ENCODE peak calls at places on chromosomes 11 and 22, in ten cellular contexts. One of them, this sample, is unnamed.

GRCh38 chr11:9053631-9054030 is 37.8 kb downstream of the SCUBE2 start:
- DNase-seq in NCI-H1105 treated with DMSO at 0.1 percent for 48 hours: no peak
- DNase-seq in activated naive CD8-positive, alpha-beta T cell treated with anti-CD3 and anti-CD28 coated beads, Interleukin-2, amount 50 U/mL, for 24 hours: no peak
- DNase-seq in activated naive CD4-positive, alpha-beta T cell: no peak
- DNase-seq in H54: peak; percentile 68
- DNase-seq in stimulated activated naive B cell treated with anti-CD40 and anti-IgM and Interleukin-4, amounts not matched to agents 10 μg/mL and 1 μg/mL and 100 μg/mL, for 72 hours: no peak
- DNase-seq in AG20443: peak; percentile 63
- DNase-seq in A549: no peak
- DNase-seq in stimulated activated CD4-positive, alpha-beta T cell treated with anti-CD3 and anti-CD28 coated beads, Interleukin-4, amount 100 ng/mL, for 48 hours: no peak
- DNase-seq in right lobe of liver: no peak
- DNase-seq in this sample: no peak

GRCh38 chr11:44623321-44623715 is 57.9 kb downstream of the CD82 start:
- DNase-seq in activated naive CD8-positive, alpha-beta T cell treated with anti-CD3 and anti-CD28 coated beads, Interleukin-2, amount 50 U/mL, for 24 hours: peak; percentile 17
- DNase-seq in activated naive CD4-positive, alpha-beta T cell: no peak
- DNase-seq in stimulated activated naive B cell treated with anti-CD40 and anti-IgM and Interleukin-4, amounts not matched to agents 10 μg/mL and 1 μg/mL and 100 μg/mL, for 72 hours: peak; percentile 4
- DNase-seq in H54: no peak
- DNase-seq in stimulated activated CD4-positive, alpha-beta T cell treated with anti-CD3 and anti-CD28 coated beads, Interleukin-4, amount 100 ng/mL, for 48 hours: no peak
- DNase-seq in right lobe of liver: peak; percentile 58
- DNase-seq in NCI-H1105 treated with DMSO at 0.1 percent for 48 hours: no peak
- DNase-seq in A549: no peak
- DNase-seq in AG20443: no peak
- DNase-seq in this sample: peak; percentile 1

GRCh38 chr11:72615329-72615728 is 58.9 kb downstream of the PDE2A start:
- DNase-seq in H54: no peak
- DNase-seq in stimulated activated naive B cell treated with anti-CD40 and anti-IgM and Interleukin-4, amounts not matched to agents 10 μg/mL and 1 μg/mL and 100 μg/mL, for 72 hours: no peak
- DNase-seq in activated naive CD8-positive, alpha-beta T cell treated with anti-CD3 and anti-CD28 coated beads, Interleukin-2, amount 50 U/mL, for 24 hours: no peak
- DNase-seq in right lobe of liver: no peak
- DNase-seq in stimulated activated CD4-positive, alpha-beta T cell treated with anti-CD3 and anti-CD28 coated beads, Interleukin-4, amount 100 ng/mL, for 48 hours: no peak
- DNase-seq in A549: no peak
- DNase-seq in activated naive CD4-positive, alpha-beta T cell: no peak
- DNase-seq in AG20443: no peak
- DNase-seq in NCI-H1105 treated with DMSO at 0.1 percent for 48 hours: no peak
- DNase-seq in this sample: no peak

GRCh38 chr11:47234669-47235075 is 13.9 kb downstream of the ACP2 start:
- DNase-seq in stimulated activated naive B cell treated with anti-CD40 and anti-IgM and Interleukin-4, amounts not matched to agents 10 μg/mL and 1 μg/mL and 100 μg/mL, for 72 hours: no peak
- DNase-seq in activated naive CD8-positive, alpha-beta T cell treated with anti-CD3 and anti-CD28 coated beads, Interleukin-2, amount 50 U/mL, for 24 hours: peak; percentile 38
- DNase-seq in activated naive CD4-positive, alpha-beta T cell: peak; percentile 17
- DNase-seq in NCI-H1105 treated with DMSO at 0.1 percent for 48 hours: peak; percentile 76
- DNase-seq in A549: no peak
- DNase-seq in AG20443: no peak
- DNase-seq in stimulated activated CD4-positive, alpha-beta T cell treated with anti-CD3 and anti-CD28 coated beads, Interleukin-4, amount 100 ng/mL, for 48 hours: no peak
- DNase-seq in right lobe of liver: peak; percentile 81
- DNase-seq in H54: no peak
- DNase-seq in this sample: no peak

GRCh38 chr11:83464181-83464580 is 178.0 kb upstream of the CCDC90B start:
- DNase-seq in AG20443: no peak
- DNase-seq in right lobe of liver: no peak
- DNase-seq in activated naive CD8-positive, alpha-beta T cell treated with anti-CD3 and anti-CD28 coated beads, Interleukin-2, amount 50 U/mL, for 24 hours: no peak
- DNase-seq in A549: no peak
- DNase-seq in activated naive CD4-positive, alpha-beta T cell: no peak
- DNase-seq in stimulated activated CD4-positive, alpha-beta T cell treated with anti-CD3 and anti-CD28 coated beads, Interleukin-4, amount 100 ng/mL, for 48 hours: no peak
- DNase-seq in H54: no peak
- DNase-seq in NCI-H1105 treated with DMSO at 0.1 percent for 48 hours: peak; percentile 26
- DNase-seq in stimulated activated naive B cell treated with anti-CD40 and anti-IgM and Interleukin-4, amounts not matched to agents 10 μg/mL and 1 μg/mL and 100 μg/mL, for 72 hours: no peak
- DNase-seq in this sample: no peak

GRCh38 chr11:120499859-120500258 is 11.7 kb upstream of the GRIK4 start:
- DNase-seq in H54: no peak
- DNase-seq in NCI-H1105 treated with DMSO at 0.1 percent for 48 hours: no peak
- DNase-seq in stimulated activated CD4-positive, alpha-beta T cell treated with anti-CD3 and anti-CD28 coated beads, Interleukin-4, amount 100 ng/mL, for 48 hours: no peak
- DNase-seq in A549: no peak
- DNase-seq in right lobe of liver: no peak
- DNase-seq in activated naive CD8-positive, alpha-beta T cell treated with anti-CD3 and anti-CD28 coated beads, Interleukin-2, amount 50 U/mL, for 24 hours: no peak
- DNase-seq in activated naive CD4-positive, alpha-beta T cell: no peak
- DNase-seq in stimulated activated naive B cell treated with anti-CD40 and anti-IgM and Interleukin-4, amounts not matched to agents 10 μg/mL and 1 μg/mL and 100 μg/mL, for 72 hours: no peak
- DNase-seq in AG20443: no peak
- DNase-seq in this sample: no peak

GRCh38 chr11:121451178-121451981 is 734 bp upstream of the SORL1 start:
- DNase-seq in activated naive CD8-positive, alpha-beta T cell treated with anti-CD3 and anti-CD28 coated beads, Interleukin-2, amount 50 U/mL, for 24 hours: no peak
- DNase-seq in stimulated activated CD4-positive, alpha-beta T cell treated with anti-CD3 and anti-CD28 coated beads, Interleukin-4, amount 100 ng/mL, for 48 hours: no peak
- DNase-seq in AG20443: no peak
- DNase-seq in H54: no peak
- DNase-seq in NCI-H1105 treated with DMSO at 0.1 percent for 48 hours: no peak
- DNase-seq in A549: no peak
- DNase-seq in stimulated activated naive B cell treated with anti-CD40 and anti-IgM and Interleukin-4, amounts not matched to agents 10 μg/mL and 1 μg/mL and 100 μg/mL, for 72 hours: no peak
- DNase-seq in right lobe of liver: peak; percentile 77
- DNase-seq in activated naive CD4-positive, alpha-beta T cell: peak; percentile 29
- DNase-seq in this sample: no peak

GRCh38 chr11:44563716-44564115 is 1.7 kb upstream of the CD82 start:
- DNase-seq in stimulated activated naive B cell treated with anti-CD40 and anti-IgM and Interleukin-4, amounts not matched to agents 10 μg/mL and 1 μg/mL and 100 μg/mL, for 72 hours: no peak
- DNase-seq in stimulated activated CD4-positive, alpha-beta T cell treated with anti-CD3 and anti-CD28 coated beads, Interleukin-4, amount 100 ng/mL, for 48 hours: no peak
- DNase-seq in activated naive CD4-positive, alpha-beta T cell: no peak
- DNase-seq in activated naive CD8-positive, alpha-beta T cell treated with anti-CD3 and anti-CD28 coated beads, Interleukin-2, amount 50 U/mL, for 24 hours: no peak
- DNase-seq in H54: no peak
- DNase-seq in right lobe of liver: no peak
- DNase-seq in AG20443: peak; percentile 26
- DNase-seq in NCI-H1105 treated with DMSO at 0.1 percent for 48 hours: no peak
- DNase-seq in A549: no peak
- DNase-seq in this sample: no peak

GRCh38 chr11:77122576-77123212 is 5.4 kb upstream of the MYO7A start:
- DNase-seq in stimulated activated naive B cell treated with anti-CD40 and anti-IgM and Interleukin-4, amounts not matched to agents 10 μg/mL and 1 μg/mL and 100 μg/mL, for 72 hours: no peak
- DNase-seq in activated naive CD8-positive, alpha-beta T cell treated with anti-CD3 and anti-CD28 coated beads, Interleukin-2, amount 50 U/mL, for 24 hours: no peak
- DNase-seq in H54: no peak
- DNase-seq in NCI-H1105 treated with DMSO at 0.1 percent for 48 hours: no peak
- DNase-seq in activated naive CD4-positive, alpha-beta T cell: no peak
- DNase-seq in stimulated activated CD4-positive, alpha-beta T cell treated with anti-CD3 and anti-CD28 coated beads, Interleukin-4, amount 100 ng/mL, for 48 hours: no peak
- DNase-seq in A549: no peak
- DNase-seq in AG20443: no peak
- DNase-seq in right lobe of liver: peak; percentile 39
- DNase-seq in this sample: no peak

GRCh38 chr11:76614471-76615183 is 55.9 kb downstream of the LRRC32 start:
- DNase-seq in activated naive CD4-positive, alpha-beta T cell: no peak
- DNase-seq in NCI-H1105 treated with DMSO at 0.1 percent for 48 hours: no peak
- DNase-seq in activated naive CD8-positive, alpha-beta T cell treated with anti-CD3 and anti-CD28 coated beads, Interleukin-2, amount 50 U/mL, for 24 hours: no peak
- DNase-seq in AG20443: peak; percentile 77
- DNase-seq in H54: no peak
- DNase-seq in right lobe of liver: no peak
- DNase-seq in stimulated activated naive B cell treated with anti-CD40 and anti-IgM and Interleukin-4, amounts not matched to agents 10 μg/mL and 1 μg/mL and 100 μg/mL, for 72 hours: no peak
- DNase-seq in A549: no peak
- DNase-seq in stimulated activated CD4-positive, alpha-beta T cell treated with anti-CD3 and anti-CD28 coated beads, Interleukin-4, amount 100 ng/mL, for 48 hours: no peak
- DNase-seq in this sample: no peak

GRCh38 chr11:10476927-10477689 is 22.0 kb downstream of the AMPD3 start:
- DNase-seq in stimulated activated CD4-positive, alpha-beta T cell treated with anti-CD3 and anti-CD28 coated beads, Interleukin-4, amount 100 ng/mL, for 48 hours: no peak
- DNase-seq in activated naive CD4-positive, alpha-beta T cell: no peak
- DNase-seq in H54: no peak
- DNase-seq in right lobe of liver: no peak
- DNase-seq in activated naive CD8-positive, alpha-beta T cell treated with anti-CD3 and anti-CD28 coated beads, Interleukin-2, amount 50 U/mL, for 24 hours: no peak
- DNase-seq in A549: no peak
- DNase-seq in AG20443: no peak
- DNase-seq in NCI-H1105 treated with DMSO at 0.1 percent for 48 hours: no peak
- DNase-seq in stimulated activated naive B cell treated with anti-CD40 and anti-IgM and Interleukin-4, amounts not matched to agents 10 μg/mL and 1 μg/mL and 100 μg/mL, for 72 hours: no peak
- DNase-seq in this sample: no peak

GRCh38 chr11:22343411-22344032 is 5.3 kb downstream of the SLC17A6 start:
- DNase-seq in AG20443: no peak
- DNase-seq in A549: no peak
- DNase-seq in stimulated activated naive B cell treated with anti-CD40 and anti-IgM and Interleukin-4, amounts not matched to agents 10 μg/mL and 1 μg/mL and 100 μg/mL, for 72 hours: no peak
- DNase-seq in H54: no peak
- DNase-seq in NCI-H1105 treated with DMSO at 0.1 percent for 48 hours: peak; percentile 62
- DNase-seq in activated naive CD4-positive, alpha-beta T cell: no peak
- DNase-seq in activated naive CD8-positive, alpha-beta T cell treated with anti-CD3 and anti-CD28 coated beads, Interleukin-2, amount 50 U/mL, for 24 hours: no peak
- DNase-seq in stimulated activated CD4-positive, alpha-beta T cell treated with anti-CD3 and anti-CD28 coated beads, Interleukin-4, amount 100 ng/mL, for 48 hours: no peak
- DNase-seq in right lobe of liver: peak; percentile 46
- DNase-seq in this sample: no peak

GRCh38 chr11:126963603-126964353 is 36.8 kb downstream of the KIRREL3 start:
- DNase-seq in stimulated activated CD4-positive, alpha-beta T cell treated with anti-CD3 and anti-CD28 coated beads, Interleukin-4, amount 100 ng/mL, for 48 hours: no peak
- DNase-seq in right lobe of liver: no peak
- DNase-seq in H54: peak; percentile 16
- DNase-seq in activated naive CD4-positive, alpha-beta T cell: no peak
- DNase-seq in AG20443: peak; percentile 28
- DNase-seq in NCI-H1105 treated with DMSO at 0.1 percent for 48 hours: no peak
- DNase-seq in stimulated activated naive B cell treated with anti-CD40 and anti-IgM and Interleukin-4, amounts not matched to agents 10 μg/mL and 1 μg/mL and 100 μg/mL, for 72 hours: no peak
- DNase-seq in A549: peak; percentile 57
- DNase-seq in activated naive CD8-positive, alpha-beta T cell treated with anti-CD3 and anti-CD28 coated beads, Interleukin-2, amount 50 U/mL, for 24 hours: no peak
- DNase-seq in this sample: no peak

GRCh38 chr11:67418476-67419281 is 3.2 kb downstream of the CARNS1 start:
- DNase-seq in right lobe of liver: peak; percentile 84
- DNase-seq in stimulated activated naive B cell treated with anti-CD40 and anti-IgM and Interleukin-4, amounts not matched to agents 10 μg/mL and 1 μg/mL and 100 μg/mL, for 72 hours: no peak
- DNase-seq in NCI-H1105 treated with DMSO at 0.1 percent for 48 hours: no peak
- DNase-seq in stimulated activated CD4-positive, alpha-beta T cell treated with anti-CD3 and anti-CD28 coated beads, Interleukin-4, amount 100 ng/mL, for 48 hours: no peak
- DNase-seq in AG20443: no peak
- DNase-seq in A549: no peak
- DNase-seq in H54: no peak
- DNase-seq in activated naive CD8-positive, alpha-beta T cell treated with anti-CD3 and anti-CD28 coated beads, Interleukin-2, amount 50 U/mL, for 24 hours: peak; percentile 44
- DNase-seq in activated naive CD4-positive, alpha-beta T cell: peak; percentile 47
- DNase-seq in this sample: no peak

GRCh38 chr11:45215098-45215497 is 68.7 kb downstream of the PRDM11 start:
- DNase-seq in activated naive CD4-positive, alpha-beta T cell: no peak
- DNase-seq in stimulated activated naive B cell treated with anti-CD40 and anti-IgM and Interleukin-4, amounts not matched to agents 10 μg/mL and 1 μg/mL and 100 μg/mL, for 72 hours: no peak
- DNase-seq in AG20443: no peak
- DNase-seq in H54: no peak
- DNase-seq in right lobe of liver: no peak
- DNase-seq in A549: no peak
- DNase-seq in NCI-H1105 treated with DMSO at 0.1 percent for 48 hours: no peak
- DNase-seq in activated naive CD8-positive, alpha-beta T cell treated with anti-CD3 and anti-CD28 coated beads, Interleukin-2, amount 50 U/mL, for 24 hours: no peak
- DNase-seq in stimulated activated CD4-positive, alpha-beta T cell treated with anti-CD3 and anti-CD28 coated beads, Interleukin-4, amount 100 ng/mL, for 48 hours: no peak
- DNase-seq in this sample: no peak

GRCh38 chr11:116736763-116737162 is 36.0 kb downstream of the BUD13 start:
- DNase-seq in A549: peak; percentile 33
- DNase-seq in stimulated activated CD4-positive, alpha-beta T cell treated with anti-CD3 and anti-CD28 coated beads, Interleukin-4, amount 100 ng/mL, for 48 hours: no peak
- DNase-seq in activated naive CD8-positive, alpha-beta T cell treated with anti-CD3 and anti-CD28 coated beads, Interleukin-2, amount 50 U/mL, for 24 hours: no peak
- DNase-seq in activated naive CD4-positive, alpha-beta T cell: no peak
- DNase-seq in stimulated activated naive B cell treated with anti-CD40 and anti-IgM and Interleukin-4, amounts not matched to agents 10 μg/mL and 1 μg/mL and 100 μg/mL, for 72 hours: no peak
- DNase-seq in NCI-H1105 treated with DMSO at 0.1 percent for 48 hours: no peak
- DNase-seq in H54: no peak
- DNase-seq in AG20443: no peak
- DNase-seq in right lobe of liver: no peak
- DNase-seq in this sample: no peak

GRCh38 chr22:36822581-36822980 is 5.7 kb upstream of the PVALB start:
- DNase-seq in stimulated activated CD4-positive, alpha-beta T cell treated with anti-CD3 and anti-CD28 coated beads, Interleukin-4, amount 100 ng/mL, for 48 hours: no peak
- DNase-seq in stimulated activated naive B cell treated with anti-CD40 and anti-IgM and Interleukin-4, amounts not matched to agents 10 μg/mL and 1 μg/mL and 100 μg/mL, for 72 hours: no peak
- DNase-seq in NCI-H1105 treated with DMSO at 0.1 percent for 48 hours: no peak
- DNase-seq in right lobe of liver: no peak
- DNase-seq in H54: no peak
- DNase-seq in activated naive CD4-positive, alpha-beta T cell: no peak
- DNase-seq in activated naive CD8-positive, alpha-beta T cell treated with anti-CD3 and anti-CD28 coated beads, Interleukin-2, amount 50 U/mL, for 24 hours: no peak
- DNase-seq in AG20443: no peak
- DNase-seq in A549: no peak
- DNase-seq in this sample: no peak

GRCh38 chr22:25448435-25449051 is 115.9 kb upstream of the GRK3 start:
- DNase-seq in AG20443: peak; percentile 32
- DNase-seq in H54: no peak
- DNase-seq in stimulated activated CD4-positive, alpha-beta T cell treated with anti-CD3 and anti-CD28 coated beads, Interleukin-4, amount 100 ng/mL, for 48 hours: no peak
- DNase-seq in stimulated activated naive B cell treated with anti-CD40 and anti-IgM and Interleukin-4, amounts not matched to agents 10 μg/mL and 1 μg/mL and 100 μg/mL, for 72 hours: no peak
- DNase-seq in activated naive CD4-positive, alpha-beta T cell: no peak
- DNase-seq in NCI-H1105 treated with DMSO at 0.1 percent for 48 hours: no peak
- DNase-seq in right lobe of liver: no peak
- DNase-seq in activated naive CD8-positive, alpha-beta T cell treated with anti-CD3 and anti-CD28 coated beads, Interleukin-2, amount 50 U/mL, for 24 hours: peak; percentile 34
- DNase-seq in A549: peak; percentile 7
- DNase-seq in this sample: no peak

GRCh38 chr11:77381749-77382693 is 80.5 kb upstream of the GDPD4 start:
- DNase-seq in A549: no peak
- DNase-seq in activated naive CD4-positive, alpha-beta T cell: no peak
- DNase-seq in AG20443: peak; percentile 55
- DNase-seq in NCI-H1105 treated with DMSO at 0.1 percent for 48 hours: no peak
- DNase-seq in H54: no peak
- DNase-seq in activated naive CD8-positive, alpha-beta T cell treated with anti-CD3 and anti-CD28 coated beads, Interleukin-2, amount 50 U/mL, for 24 hours: no peak
- DNase-seq in stimulated activated naive B cell treated with anti-CD40 and anti-IgM and Interleukin-4, amounts not matched to agents 10 μg/mL and 1 μg/mL and 100 μg/mL, for 72 hours: no peak
- DNase-seq in right lobe of liver: no peak
- DNase-seq in stimulated activated CD4-positive, alpha-beta T cell treated with anti-CD3 and anti-CD28 coated beads, Interleukin-4, amount 100 ng/mL, for 48 hours: no peak
- DNase-seq in this sample: no peak

GRCh38 chr11:120061036-120061760 is 76.7 kb downstream of the TRIM29 start:
- DNase-seq in H54: no peak
- DNase-seq in stimulated activated CD4-positive, alpha-beta T cell treated with anti-CD3 and anti-CD28 coated beads, Interleukin-4, amount 100 ng/mL, for 48 hours: no peak
- DNase-seq in stimulated activated naive B cell treated with anti-CD40 and anti-IgM and Interleukin-4, amounts not matched to agents 10 μg/mL and 1 μg/mL and 100 μg/mL, for 72 hours: no peak
- DNase-seq in activated naive CD4-positive, alpha-beta T cell: no peak
- DNase-seq in right lobe of liver: no peak
- DNase-seq in AG20443: no peak
- DNase-seq in activated naive CD8-positive, alpha-beta T cell treated with anti-CD3 and anti-CD28 coated beads, Interleukin-2, amount 50 U/mL, for 24 hours: no peak
- DNase-seq in A549: no peak
- DNase-seq in NCI-H1105 treated with DMSO at 0.1 percent for 48 hours: peak; percentile 36
- DNase-seq in this sample: no peak

GRCh38 chr11:19453893-19454292 is 213.1 kb upstream of the E2F8 start:
- DNase-seq in stimulated activated CD4-positive, alpha-beta T cell treated with anti-CD3 and anti-CD28 coated beads, Interleukin-4, amount 100 ng/mL, for 48 hours: no peak
- DNase-seq in H54: no peak
- DNase-seq in right lobe of liver: no peak
- DNase-seq in NCI-H1105 treated with DMSO at 0.1 percent for 48 hours: no peak
- DNase-seq in A549: no peak
- DNase-seq in stimulated activated naive B cell treated with anti-CD40 and anti-IgM and Interleukin-4, amounts not matched to agents 10 μg/mL and 1 μg/mL and 100 μg/mL, for 72 hours: no peak
- DNase-seq in activated naive CD8-positive, alpha-beta T cell treated with anti-CD3 and anti-CD28 coated beads, Interleukin-2, amount 50 U/mL, for 24 hours: no peak
- DNase-seq in activated naive CD4-positive, alpha-beta T cell: no peak
- DNase-seq in AG20443: peak; percentile 74
- DNase-seq in this sample: no peak

GRCh38 chr11:17148536-17148935 is 59.2 kb downstream of the PIK3C2A start:
- DNase-seq in right lobe of liver: no peak
- DNase-seq in activated naive CD8-positive, alpha-beta T cell treated with anti-CD3 and anti-CD28 coated beads, Interleukin-2, amount 50 U/mL, for 24 hours: no peak
- DNase-seq in AG20443: no peak
- DNase-seq in activated naive CD4-positive, alpha-beta T cell: no peak
- DNase-seq in stimulated activated CD4-positive, alpha-beta T cell treated with anti-CD3 and anti-CD28 coated beads, Interleukin-4, amount 100 ng/mL, for 48 hours: no peak
- DNase-seq in stimulated activated naive B cell treated with anti-CD40 and anti-IgM and Interleukin-4, amounts not matched to agents 10 μg/mL and 1 μg/mL and 100 μg/mL, for 72 hours: no peak
- DNase-seq in H54: no peak
- DNase-seq in NCI-H1105 treated with DMSO at 0.1 percent for 48 hours: no peak
- DNase-seq in A549: no peak
- DNase-seq in this sample: no peak

This sample was measured in stimulated activated effector memory CD8-positive, alpha-beta T cell treated with anti-CD3 and anti-CD28 coated beads, Interleukin-12 subunit alpha, Interleukin-12 subunit beta, amount 100 ng/mL, for 72 hours.